ENCODE peak calls at places on chromosome 13, in eight cellular contexts. E, M, C, J, N, V, D and B are unnamed samples.

GRCh38 chr13:102830646-102831045 is 15.2 kb upstream of the ERCC5 start:
- DNase-seq in D (no peak), C (no peak), N (no peak), M (no peak), V (peak; percentile 33), J (no peak), E (no peak), B (no peak)

GRCh38 chr13:94329754-94330551 is 149.5 kb downstream of the DCT start:
- DNase-seq in J (no peak), E (no peak), V (peak; percentile 33), M (no peak), D (peak; percentile 95), N (no peak), C (no peak), B (peak; percentile 43)

GRCh38 chr13:28031220-28031903 is 42.9 kb upstream of the URAD start:
- DNase-seq in V (no peak), C (no peak), E (no peak), N (peak; percentile 33), J (no peak), D (no peak), M (no peak), B (no peak)

GRCh38 chr13:78239681-78240080 is 321.1 kb upstream of the EDNRB start:
- DNase-seq in N (no peak), J (no peak), M (no peak), D (peak; percentile 1), C (no peak), V (no peak), E (no peak), B (no peak)

GRCh38 chr13:47639716-47640447 is 361.2 kb downstream of the SUCLA2 start:
- DNase-seq in M (no peak), E (no peak), N (no peak), C (no peak), J (no peak), D (no peak), V (no peak), B (no peak)

GRCh38 chr13:74145249-74145970 is 11.2 kb upstream of the KLF12 start:
- DNase-seq in N (no peak), E (peak; percentile 70), C (peak; percentile 68), M (no peak), V (no peak), J (no peak), D (peak; percentile 91), B (no peak)

GRCh38 chr13:51714663-51715168 is 89.2 kb downstream of the DHRS12 start:
- DNase-seq in M (peak; percentile 78), N (no peak), E (no peak), V (no peak), J (no peak), D (peak; percentile 89), C (no peak), B (no peak)

GRCh38 chr13:24911135-24911524 is 147.2 kb downstream of the RNF17 start:
- DNase-seq in N (no peak), C (no peak), J (no peak), D (peak; percentile 74), M (no peak), V (no peak), E (no peak), B (no peak)

GRCh38 chr13:114067886-114068722 is 64.3 kb downstream of the RASA3 start:
- DNase-seq in V (no peak), M (no peak), E (no peak), C (no peak), J (no peak), D (no peak), N (no peak), B (no peak)

GRCh38 chr13:39210961-39211534 is 172.8 kb downstream of the NHLRC3 start:
- DNase-seq in M (no peak), N (no peak), E (no peak), V (no peak), C (no peak), D (no peak), J (no peak), B (no peak)

GRCh38 chr13:112586334-112586733 is 1.6 kb downstream of the TUBGCP3 start:
- DNase-seq in C (no peak), E (no peak), M (no peak), N (no peak), D (no peak), J (no peak), V (no peak), B (no peak)

GRCh38 chr13:45456196-45456972 is 8.4 kb upstream of the COG3 start:
- DNase-seq in D (peak; percentile 69), J (no peak), E (no peak), N (no peak), C (no peak), M (no peak), V (no peak), B (no peak)

GRCh38 chr13:19984430-19985218 is 26.1 kb downstream of the ZMYM2 start:
- DNase-seq in J (peak; percentile 63), C (no peak), N (no peak), M (peak; percentile 50), D (peak; percentile 72), E (peak; percentile 20), V (no peak), B (no peak)

GRCh38 chr13:36766295-36766694 is 52.7 kb upstream of the RFXAP start:
- DNase-seq in C (no peak), N (peak; percentile 69), V (no peak), D (peak; percentile 47), J (no peak), M (no peak), E (no peak), B (no peak)

DNA sequence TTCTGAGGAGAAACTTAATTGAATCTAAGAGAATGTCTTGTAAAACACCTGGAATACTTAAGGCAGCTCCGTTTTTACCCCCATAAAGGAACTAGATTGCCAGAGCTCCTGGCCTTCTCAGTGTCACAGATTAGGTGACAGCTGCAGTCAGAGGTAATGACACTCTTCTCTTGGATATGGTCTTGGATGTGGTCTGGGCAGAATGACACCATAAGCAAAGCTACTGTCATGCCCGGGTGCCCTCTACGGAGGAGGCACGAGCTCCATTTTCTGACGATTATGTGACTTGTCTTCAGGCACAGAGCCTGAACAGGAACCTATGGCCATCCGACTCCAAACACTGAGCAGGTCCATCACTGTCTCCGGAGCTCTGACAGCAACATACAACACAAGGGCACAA is 46.7 kb downstream of the STK24 start:
- DNase-seq in V (no peak), M (no peak), C (no peak), E (no peak), D (no peak), J (no peak), N (no peak), B (no peak)
- H3K4me1 ChIP-seq in V (peaks cover under 1% of the 10 kb centered on the region), M (peaks cover 43% of the 10 kb centered on the region), C (no peaks in the 10 kb centered on the region), E (peaks cover 7% of the 10 kb centered on the region), D (peaks cover 5% of the 10 kb centered on the region), J (peaks cover 19% of the 10 kb centered on the region), N (peaks cover 17% of the 10 kb centered on the region), B (peaks cover 15% of the 10 kb centered on the region)

GRCh38 chr13:41457589-41458186 is 338 bp downstream of the RGCC start:
- DNase-seq in E (peak; percentile 66), C (no peak), M (no peak), N (peak; percentile 33), D (no peak), V (no peak), J (no peak), B (no peak)

GRCh38 chr13:41458187-41458938 is 1.0 kb downstream of the RGCC start:
- DNase-seq in M (no peak), E (peak; percentile 56), D (peak; percentile 46), N (peak; percentile 42), J (peak; percentile 45), V (peak; percentile 31), C (peak; percentile 29), B (no peak)

GRCh38 chr13:41460930-41461329 is 3.6 kb downstream of the RGCC start:
- DNase-seq in N (no peak), D (no peak), E (no peak), J (no peak), C (no peak), V (no peak), M (no peak), B (no peak)

GRCh38 chr13:41459754-41460111 is 2.4 kb downstream of the RGCC start:
- DNase-seq in N (no peak), V (no peak), D (no peak), J (no peak), C (no peak), M (no peak), E (no peak), B (no peak)

DNA sequence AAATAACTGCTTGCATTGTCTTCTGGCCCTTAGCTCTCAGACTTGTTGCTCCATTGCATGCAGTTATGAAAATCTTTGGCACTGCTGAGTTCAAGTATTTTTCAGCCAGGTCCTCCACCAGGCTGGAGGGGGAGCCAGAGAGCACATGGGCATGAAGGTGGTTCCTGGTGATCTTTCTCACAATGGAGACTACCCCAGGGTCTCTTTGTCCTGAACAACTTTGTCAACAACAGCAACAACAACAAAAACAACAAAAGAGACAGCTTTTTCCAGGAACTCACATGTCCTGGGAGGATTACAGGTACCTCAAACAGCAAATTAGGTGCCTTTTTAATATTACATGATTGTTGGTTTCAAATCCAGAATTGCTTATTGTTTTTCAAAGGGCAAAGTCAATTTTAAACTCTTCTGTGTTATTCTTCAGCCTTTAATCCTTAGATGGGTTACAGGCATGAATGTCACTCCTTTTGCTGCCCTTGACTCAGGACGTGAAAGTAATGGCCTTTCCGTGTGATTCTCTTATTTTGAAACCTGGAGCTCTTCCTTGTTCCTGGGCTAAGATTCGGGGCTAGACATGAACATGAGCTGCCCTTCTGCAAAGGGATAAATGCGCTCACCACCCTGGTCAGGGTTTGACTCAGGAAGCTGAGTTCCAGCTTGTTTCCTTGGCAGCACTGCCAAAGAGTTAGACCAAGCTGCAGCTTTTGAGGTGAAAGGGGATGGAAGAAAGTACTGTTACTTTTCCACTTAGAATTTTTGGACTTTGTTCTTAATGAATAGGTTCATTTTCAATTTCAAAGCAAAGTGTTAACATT is 1.8 kb downstream of the RGCC start:
- DNase-seq in C (no peak), E (peak; percentile 32), N (peak; percentile 59), V (no peak), D (peak; percentile 72), M (no peak), J (peak; percentile 5), B (no peak)
- H3K4me3 ChIP-seq in C (no peak overlapping the region), E (no peak overlapping the region), N (peak overlapping the region; percentile 96), V (no peak overlapping the region), D (peak overlapping the region; percentile 81), M (peak overlapping the region; percentile 80), J (no peak overlapping the region), B (peak overlapping the region; percentile 51)

DNA sequence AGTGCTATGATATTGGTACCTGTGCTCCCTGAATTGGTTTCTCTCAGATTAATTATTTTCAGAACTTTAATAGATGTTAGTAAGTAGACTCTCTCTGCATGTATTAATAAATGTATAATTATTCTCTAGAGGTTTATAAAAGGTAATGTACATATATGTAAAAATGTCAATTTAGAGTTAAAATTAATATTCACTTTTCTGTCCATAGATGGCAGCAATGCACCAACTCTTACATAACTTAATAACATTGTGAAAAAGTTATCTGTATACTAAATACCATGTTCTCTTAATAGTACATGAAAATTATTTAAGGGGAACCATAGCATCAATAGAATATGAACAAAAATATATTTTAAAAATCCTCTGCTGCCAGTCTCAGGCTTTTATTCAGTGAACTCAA is 515.0 kb upstream of the KLHL1 start:
- DNase-seq in V (no peak), J (no peak), C (no peak), E (peak; percentile 12), M (no peak), D (peak; percentile 0), N (no peak), B (no peak)
- TF ChIP-seq CTCF in V (peak; percentile 56), J (peak; percentile 32), C (peak; percentile 31), E (peak; percentile 72), M (no peak), D (peak; percentile 41), N (no peak), B (no peak)

DNA sequence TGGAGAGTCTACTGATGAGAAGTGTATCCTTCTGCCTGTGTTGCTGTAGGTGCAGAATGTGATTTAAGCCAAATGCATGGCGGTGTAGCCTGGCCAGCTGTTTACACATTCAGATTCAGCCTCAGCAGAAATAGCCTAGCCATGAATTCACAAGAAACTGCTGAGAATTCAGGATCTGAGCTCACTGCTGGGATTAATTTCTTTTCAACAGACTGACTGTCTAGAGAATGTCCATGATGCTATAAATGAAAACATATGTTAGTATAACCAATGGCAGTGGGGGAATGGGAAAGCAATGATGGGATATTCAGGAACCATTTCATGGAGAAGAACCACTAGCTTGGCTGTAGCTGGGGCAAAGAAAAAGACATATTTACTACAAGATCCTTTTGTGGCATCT is 77.5 kb upstream of the RNF113B start:
- DNase-seq in N (no peak), C (no peak), D (peak; percentile 86), M (no peak), E (peak; percentile 63), J (no peak), V (no peak), B (no peak)
- H3K4me1 ChIP-seq in N (peaks cover 11% of the 10 kb centered on the region), C (peaks cover 3% of the 10 kb centered on the region), D (peaks cover 17% of the 10 kb centered on the region), M (no peaks in the 10 kb centered on the region), E (peaks cover 12% of the 10 kb centered on the region), J (peaks cover 19% of the 10 kb centered on the region), V (peaks cover 17% of the 10 kb centered on the region), B (peaks cover 6% of the 10 kb centered on the region)